ENCODE peak calls at places on chromosomes 3 and 15, in five cellular contexts. One of them, this sample, is unnamed.

GRCh38 chr3:193087336-193087735 is 153.7 kb upstream of the PLAAT1 start:
- DNase-seq in HepG2: no peak
- DNase-seq in A549: no peak
- DNase-seq in IMR-90: no peak
- DNase-seq in right lobe of liver: no peak
- DNase-seq in this sample: no peak

GRCh38 chr3:17500618-17501017 is 241.8 kb downstream of the TBC1D5 start:
- DNase-seq in HepG2: no peak
- DNase-seq in A549: no peak
- DNase-seq in IMR-90: peak; percentile 36
- DNase-seq in right lobe of liver: no peak
- DNase-seq in this sample: no peak

GRCh38 chr3:110881069-110881468 is 190.5 kb upstream of the NECTIN3 start:
- DNase-seq in HepG2: peak; percentile 63
- DNase-seq in A549: no peak
- DNase-seq in IMR-90: peak; percentile 54
- DNase-seq in right lobe of liver: peak; percentile 92
- DNase-seq in this sample: peak; percentile 23

GRCh38 chr15:74252291-74253080 is 16.4 kb downstream of the CCDC33 start:
- DNase-seq in HepG2: no peak
- DNase-seq in A549: no peak
- DNase-seq in IMR-90: peak; percentile 67
- DNase-seq in right lobe of liver: no peak
- DNase-seq in this sample: no peak

GRCh38 chr3:179703816-179704215 is 51.0 kb downstream of the USP13 start:
- DNase-seq in HepG2: no peak
- DNase-seq in A549: no peak
- DNase-seq in IMR-90: no peak
- DNase-seq in right lobe of liver: no peak
- DNase-seq in this sample: no peak

GRCh38 chr15:64574220-64574994 is 114.0 kb downstream of the ZNF609 start:
- DNase-seq in HepG2: no peak
- DNase-seq in A549: peak; percentile 25
- DNase-seq in IMR-90: peak; percentile 75
- DNase-seq in right lobe of liver: no peak
- DNase-seq in this sample: no peak

GRCh38 chr3:117665311-117665710 is 955.7 kb downstream of the TUSC7 start:
- DNase-seq in HepG2: no peak
- DNase-seq in A549: no peak
- DNase-seq in IMR-90: no peak
- DNase-seq in right lobe of liver: no peak
- DNase-seq in this sample: no peak

GRCh38 chr3:27943106-27943505 is 221.0 kb upstream of the EOMES start:
- DNase-seq in HepG2: peak; percentile 16
- DNase-seq in A549: no peak
- DNase-seq in IMR-90: no peak
- DNase-seq in right lobe of liver: no peak
- DNase-seq in this sample: no peak

GRCh38 chr3:26368312-26368711 is 254.3 kb upstream of the LRRC3B start:
- DNase-seq in HepG2: no peak
- DNase-seq in A549: no peak
- DNase-seq in IMR-90: no peak
- DNase-seq in right lobe of liver: no peak
- DNase-seq in this sample: no peak

GRCh38 chr15:60673918-60674558 is 195.1 kb upstream of the ICE2 start:
- DNase-seq in HepG2: peak; percentile 13
- DNase-seq in A549: peak; percentile 42
- DNase-seq in IMR-90: peak; percentile 96
- DNase-seq in right lobe of liver: peak; percentile 36
- DNase-seq in this sample: peak; percentile 23

GRCh38 chr3:24541935-24542334 is 47.3 kb upstream of the THRB start:
- DNase-seq in HepG2: no peak
- DNase-seq in A549: no peak
- DNase-seq in IMR-90: no peak
- DNase-seq in right lobe of liver: no peak
- DNase-seq in this sample: no peak

GRCh38 chr3:52547143-52547542 is 10.7 kb downstream of the UQCC5 start:
- DNase-seq in HepG2: no peak
- DNase-seq in A549: no peak
- DNase-seq in IMR-90: no peak
- DNase-seq in right lobe of liver: no peak
- DNase-seq in this sample: no peak

GRCh38 chr3:47250309-47251060 is 32.1 kb downstream of the KIF9 start:
- DNase-seq in HepG2: peak; percentile 60
- DNase-seq in A549: peak; percentile 28
- DNase-seq in IMR-90: peak; percentile 23
- DNase-seq in right lobe of liver: peak; percentile 69
- DNase-seq in this sample: peak; percentile 43

GRCh38 chr15:100031665-100032357 is 298.6 kb upstream of the LYSMD4 start:
- DNase-seq in HepG2: no peak
- DNase-seq in A549: no peak
- DNase-seq in IMR-90: no peak
- DNase-seq in right lobe of liver: no peak
- DNase-seq in this sample: no peak

GRCh38 chr15:100032358-100033080 is 299.3 kb upstream of the LYSMD4 start:
- DNase-seq in HepG2: no peak
- DNase-seq in A549: no peak
- DNase-seq in IMR-90: peak; percentile 22
- DNase-seq in right lobe of liver: no peak
- DNase-seq in this sample: no peak

GRCh38 chr15:100033140-100033857 is 300.1 kb upstream of the LYSMD4 start:
- DNase-seq in HepG2: no peak
- DNase-seq in A549: no peak
- DNase-seq in IMR-90: peak; percentile 41
- DNase-seq in right lobe of liver: no peak
- DNase-seq in this sample: no peak

GRCh38 chr15:100036030-100036429 is 302.8 kb upstream of the LYSMD4 start:
- DNase-seq in HepG2: no peak
- DNase-seq in A549: no peak
- DNase-seq in IMR-90: no peak
- DNase-seq in right lobe of liver: no peak
- DNase-seq in this sample: no peak

GRCh38 chr15:100034191-100034590 is 301.0 kb upstream of the LYSMD4 start:
- DNase-seq in HepG2: no peak
- DNase-seq in A549: no peak
- DNase-seq in IMR-90: no peak
- DNase-seq in right lobe of liver: no peak
- DNase-seq in this sample: no peak
- TF ChIP-seq POLR2A in HepG2: no peak
- TF ChIP-seq POLR2A in A549: no peak
- TF ChIP-seq POLR2A in IMR-90: no peak
- TF ChIP-seq POLR2A in right lobe of liver: no peak
- TF ChIP-seq POLR2A in this sample: no peak

GRCh38 chr15:28096411-28096719 is 2.8 kb downstream of the OCA2 start:
- DNase-seq in HepG2: no peak
- DNase-seq in A549: no peak
- DNase-seq in IMR-90: no peak
- DNase-seq in right lobe of liver: no peak
- DNase-seq in this sample: no peak

GRCh38 chr15:28097656-28098359 is 1.3 kb downstream of the OCA2 start:
- DNase-seq in HepG2: no peak
- DNase-seq in A549: no peak
- DNase-seq in IMR-90: no peak
- DNase-seq in right lobe of liver: no peak
- DNase-seq in this sample: no peak

GRCh38 chr15:28096720-28097431 is 2.2 kb downstream of the OCA2 start:
- DNase-seq in HepG2: no peak
- DNase-seq in A549: no peak
- DNase-seq in IMR-90: no peak
- DNase-seq in right lobe of liver: no peak
- DNase-seq in this sample: no peak

GRCh38 chr15:28093761-28094535 is 5.2 kb downstream of the OCA2 start:
- DNase-seq in HepG2: no peak
- DNase-seq in A549: no peak
- DNase-seq in IMR-90: no peak
- DNase-seq in right lobe of liver: no peak
- DNase-seq in this sample: no peak

DNA sequence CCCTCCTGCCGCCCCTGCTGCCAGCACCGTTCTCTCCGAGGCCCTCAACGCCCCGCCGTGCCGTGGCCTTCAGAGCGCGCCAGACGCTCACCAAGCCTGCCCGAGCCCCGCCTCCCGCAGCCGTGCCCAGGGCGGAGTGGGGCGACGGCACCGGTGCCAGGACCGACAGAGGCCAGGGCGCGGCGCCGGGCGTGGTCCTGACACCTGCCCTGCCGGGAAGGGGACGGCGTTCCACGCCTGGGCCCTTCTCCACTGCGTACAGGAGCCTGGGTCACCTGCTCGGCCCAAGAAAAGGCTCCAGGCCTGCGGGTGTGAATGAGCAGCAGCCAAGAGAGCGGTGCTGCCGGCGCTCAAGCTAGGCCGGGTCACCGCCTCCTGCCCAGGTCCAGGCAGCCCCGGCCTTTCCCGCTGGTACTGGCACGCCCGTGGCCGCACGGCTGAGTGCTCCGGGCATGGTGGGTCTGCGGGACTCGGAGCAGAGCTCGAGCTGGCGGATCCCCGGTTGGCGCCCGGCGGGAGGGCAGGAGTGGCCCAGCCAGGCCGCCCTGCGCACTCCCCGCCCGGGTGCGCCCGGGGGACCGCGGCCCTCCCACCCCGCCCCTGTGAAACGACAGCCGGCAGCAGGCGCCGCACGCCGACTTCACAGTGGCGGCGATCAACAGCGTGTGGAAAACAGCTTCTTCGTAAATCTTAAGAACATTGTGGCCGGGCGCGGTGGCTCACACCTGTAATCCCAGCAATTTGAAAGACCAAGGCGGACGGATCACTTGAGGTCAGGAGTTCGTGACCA is 4.2 kb downstream of the OCA2 start:
- DNase-seq in HepG2: no peak
- DNase-seq in A549: no peak
- DNase-seq in IMR-90: no peak
- DNase-seq in right lobe of liver: peak; percentile 81
- DNase-seq in this sample: no peak
- TF ChIP-seq POLR2A in HepG2: no peak
- TF ChIP-seq POLR2A in A549: no peak
- TF ChIP-seq POLR2A in IMR-90: no peak
- TF ChIP-seq POLR2A in right lobe of liver: no peak
- TF ChIP-seq POLR2A in this sample: no peak

DNA sequence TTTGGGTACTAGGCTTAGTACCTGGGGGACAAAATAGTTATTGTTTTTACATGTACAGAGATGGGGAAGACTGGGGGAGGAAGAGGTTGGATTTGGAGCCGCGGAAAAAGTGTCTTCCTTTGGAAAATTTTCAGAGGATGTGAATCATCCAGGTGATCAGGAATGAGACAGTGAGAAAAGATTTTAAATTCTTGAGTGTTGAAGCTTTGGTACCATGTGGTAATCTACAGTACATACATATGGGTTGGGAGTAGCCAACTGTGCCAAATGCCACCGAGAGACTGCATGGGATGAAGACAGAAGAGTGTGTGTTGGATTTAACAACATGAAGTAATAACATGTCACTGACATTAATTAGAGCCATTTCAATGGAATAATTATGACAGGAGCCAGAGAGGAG is 1238.2 kb downstream of the ROBO1 start:
- DNase-seq in HepG2: no peak
- DNase-seq in A549: no peak
- DNase-seq in IMR-90: no peak
- DNase-seq in right lobe of liver: no peak
- DNase-seq in this sample: no peak
- TF ChIP-seq POLR2A in HepG2: no peak
- TF ChIP-seq POLR2A in A549: no peak
- TF ChIP-seq POLR2A in IMR-90: no peak
- TF ChIP-seq POLR2A in right lobe of liver: no peak
- TF ChIP-seq POLR2A in this sample: no peak

GRCh38 chr15:40314723-40315276 is 7.1 kb upstream of the PLCB2 start:
- DNase-seq in HepG2: no peak
- DNase-seq in A549: no peak
- DNase-seq in IMR-90: peak; percentile 53
- DNase-seq in right lobe of liver: no peak
- DNase-seq in this sample: peak; percentile 75
- TF ChIP-seq POLR2A in HepG2: no peak
- TF ChIP-seq POLR2A in A549: no peak
- TF ChIP-seq POLR2A in IMR-90: no peak
- TF ChIP-seq POLR2A in right lobe of liver: no peak
- TF ChIP-seq POLR2A in this sample: no peak

DNA sequence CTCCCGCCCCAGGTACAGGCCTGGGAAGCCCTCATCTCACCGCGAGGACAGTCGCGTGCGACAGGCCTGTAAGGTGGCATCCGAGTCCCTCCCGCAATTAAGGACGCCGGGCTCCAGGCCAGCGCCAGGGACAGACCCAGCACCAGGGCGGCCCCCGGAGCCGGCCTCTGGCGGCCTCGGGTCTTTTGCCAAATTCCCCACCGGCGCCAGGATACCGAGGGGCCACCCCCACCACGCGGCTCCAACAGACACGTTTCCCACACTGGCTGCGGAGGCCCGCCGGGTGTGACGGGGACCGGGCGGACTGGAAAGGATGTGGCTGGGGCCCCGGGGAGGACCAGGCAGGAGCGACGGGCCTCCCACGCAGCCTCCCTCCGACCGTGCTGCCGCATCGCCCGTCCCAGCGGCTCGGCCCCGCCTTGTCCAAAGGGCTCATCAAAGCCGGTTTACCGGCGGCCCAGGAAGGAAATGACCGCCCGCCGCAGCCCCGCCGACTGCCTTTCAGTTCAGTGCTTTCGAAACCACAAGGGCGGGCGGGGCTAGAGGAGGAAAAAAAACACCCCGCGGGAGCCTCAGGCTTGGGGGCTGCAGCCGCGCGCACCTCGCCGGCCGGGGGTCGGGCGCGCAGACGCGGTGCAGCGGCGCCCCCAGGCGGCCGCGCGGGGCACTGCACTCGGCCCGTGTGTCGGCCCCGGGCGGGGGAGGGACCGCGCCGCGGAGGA is 11.2 kb downstream of the XXYLT1 start:
- DNase-seq in HepG2: peak; percentile 92
- DNase-seq in A549: peak; percentile 72
- DNase-seq in IMR-90: peak; percentile 90
- DNase-seq in right lobe of liver: peak; percentile 93
- DNase-seq in this sample: peak; percentile 97
- TF ChIP-seq POLR2A in HepG2: peak; percentile 62
- TF ChIP-seq POLR2A in A549: no peak
- TF ChIP-seq POLR2A in IMR-90: peak; percentile 80
- TF ChIP-seq POLR2A in right lobe of liver: peak; percentile 63
- TF ChIP-seq POLR2A in this sample: peak; percentile 37

DNA sequence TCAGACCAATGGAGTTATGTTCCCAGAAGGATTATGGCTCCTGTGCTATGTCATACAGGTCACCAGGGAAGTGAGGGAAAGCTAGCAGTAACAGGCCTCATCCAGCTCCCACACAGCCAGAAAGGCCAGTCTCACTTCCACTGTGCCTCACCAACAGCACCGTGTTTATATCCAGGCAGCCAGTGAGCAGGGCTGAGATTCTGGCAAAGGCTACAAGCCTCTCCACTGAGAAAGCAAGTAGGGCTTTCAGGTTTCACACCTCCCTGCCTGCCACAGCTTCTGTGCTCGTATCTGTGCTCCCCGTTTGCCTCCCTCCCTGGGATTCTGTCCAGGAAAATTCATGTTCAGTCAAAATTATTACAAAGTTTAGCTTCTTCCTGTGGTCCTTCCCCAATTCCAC is 14.9 kb upstream of the CFAP20DC start:
- DNase-seq in HepG2: no peak
- DNase-seq in A549: no peak
- DNase-seq in IMR-90: no peak
- DNase-seq in right lobe of liver: no peak
- DNase-seq in this sample: no peak
- TF ChIP-seq POLR2A in HepG2: no peak
- TF ChIP-seq POLR2A in A549: no peak
- TF ChIP-seq POLR2A in IMR-90: no peak
- TF ChIP-seq POLR2A in right lobe of liver: no peak
- TF ChIP-seq POLR2A in this sample: no peak

This sample was measured in H54.